ENCODE peak calls at places on chromosomes 5 and 9, in eight cellular contexts. One of them, this sample, is unnamed.

GRCh38 chr9:91778031-91778430 is 172.0 kb downstream of the ROR2 start:
- DNase-seq in HuH-7: no peak
- DNase-seq in COR-L47: no peak
- DNase-seq in T-cell: no peak
- DNase-seq in stimulated activated CD4-positive, alpha-beta T cell treated with anti-CD3 and anti-CD28 coated beads, Interleukin-2, amount 100 ng/mL, for 24 hours: no peak
- DNase-seq in right atrium auricular region: no peak
- DNase-seq in neural progenitor cell: no peak
- DNase-seq in hepatocyte: no peak
- DNase-seq in this sample: no peak

GRCh38 chr9:114158482-114159130 is 3.3 kb downstream of the COL27A1 start:
- DNase-seq in HuH-7: no peak
- DNase-seq in COR-L47: no peak
- DNase-seq in T-cell: no peak
- DNase-seq in stimulated activated CD4-positive, alpha-beta T cell treated with anti-CD3 and anti-CD28 coated beads, Interleukin-2, amount 100 ng/mL, for 24 hours: no peak
- DNase-seq in right atrium auricular region: no peak
- DNase-seq in neural progenitor cell: peak
- DNase-seq in hepatocyte: no peak
- DNase-seq in this sample: no peak

GRCh38 chr9:37036237-37037136 is 2.4 kb upstream of the PAX5 start:
- DNase-seq in HuH-7: no peak
- DNase-seq in COR-L47: peak
- DNase-seq in T-cell: no peak
- DNase-seq in stimulated activated CD4-positive, alpha-beta T cell treated with anti-CD3 and anti-CD28 coated beads, Interleukin-2, amount 100 ng/mL, for 24 hours: peak
- DNase-seq in right atrium auricular region: no peak
- DNase-seq in neural progenitor cell: peak
- DNase-seq in hepatocyte: peak
- DNase-seq in this sample: peak

GRCh38 chr5:112656456-112656855 is 81.2 kb upstream of the APC start:
- DNase-seq in HuH-7: no peak
- DNase-seq in COR-L47: no peak
- DNase-seq in T-cell: no peak
- DNase-seq in stimulated activated CD4-positive, alpha-beta T cell treated with anti-CD3 and anti-CD28 coated beads, Interleukin-2, amount 100 ng/mL, for 24 hours: no peak
- DNase-seq in right atrium auricular region: no peak
- DNase-seq in neural progenitor cell: no peak
- DNase-seq in hepatocyte: no peak
- DNase-seq in this sample: no peak

GRCh38 chr9:95511232-95511951 is 5.4 kb downstream of the PTCH1 start:
- DNase-seq in HuH-7: peak
- DNase-seq in COR-L47: peak
- DNase-seq in T-cell: no peak
- DNase-seq in stimulated activated CD4-positive, alpha-beta T cell treated with anti-CD3 and anti-CD28 coated beads, Interleukin-2, amount 100 ng/mL, for 24 hours: peak
- DNase-seq in right atrium auricular region: no peak
- DNase-seq in neural progenitor cell: peak
- DNase-seq in hepatocyte: peak
- DNase-seq in this sample: no peak

GRCh38 chr5:77960305-77960704 is 184.2 kb upstream of the TBCA start:
- DNase-seq in HuH-7: no peak
- DNase-seq in COR-L47: no peak
- DNase-seq in T-cell: no peak
- DNase-seq in stimulated activated CD4-positive, alpha-beta T cell treated with anti-CD3 and anti-CD28 coated beads, Interleukin-2, amount 100 ng/mL, for 24 hours: no peak
- DNase-seq in right atrium auricular region: no peak
- DNase-seq in neural progenitor cell: no peak
- DNase-seq in hepatocyte: no peak
- DNase-seq in this sample: no peak

GRCh38 chr9:69089491-69089890 is 53.9 kb downstream of the FXN start:
- DNase-seq in HuH-7: no peak
- DNase-seq in COR-L47: no peak
- DNase-seq in T-cell: no peak
- DNase-seq in stimulated activated CD4-positive, alpha-beta T cell treated with anti-CD3 and anti-CD28 coated beads, Interleukin-2, amount 100 ng/mL, for 24 hours: no peak
- DNase-seq in right atrium auricular region: no peak
- DNase-seq in neural progenitor cell: peak
- DNase-seq in hepatocyte: no peak
- DNase-seq in this sample: peak

GRCh38 chr9:115204827-115205506 is 87.0 kb upstream of the TNC start:
- DNase-seq in HuH-7: no peak
- DNase-seq in COR-L47: no peak
- DNase-seq in T-cell: no peak
- DNase-seq in stimulated activated CD4-positive, alpha-beta T cell treated with anti-CD3 and anti-CD28 coated beads, Interleukin-2, amount 100 ng/mL, for 24 hours: no peak
- DNase-seq in right atrium auricular region: no peak
- DNase-seq in neural progenitor cell: no peak
- DNase-seq in hepatocyte: peak
- DNase-seq in this sample: no peak

GRCh38 chr5:77640577-77641396 is 2.3 kb upstream of the OTP start:
- DNase-seq in HuH-7: no peak
- DNase-seq in COR-L47: no peak
- DNase-seq in T-cell: no peak
- DNase-seq in stimulated activated CD4-positive, alpha-beta T cell treated with anti-CD3 and anti-CD28 coated beads, Interleukin-2, amount 100 ng/mL, for 24 hours: no peak
- DNase-seq in right atrium auricular region: no peak
- DNase-seq in neural progenitor cell: peak
- DNase-seq in hepatocyte: no peak
- DNase-seq in this sample: no peak

GRCh38 chr9:8025532-8025931 is 226.0 kb upstream of the DMAC1 start:
- DNase-seq in HuH-7: no peak
- DNase-seq in COR-L47: no peak
- DNase-seq in T-cell: no peak
- DNase-seq in stimulated activated CD4-positive, alpha-beta T cell treated with anti-CD3 and anti-CD28 coated beads, Interleukin-2, amount 100 ng/mL, for 24 hours: no peak
- DNase-seq in right atrium auricular region: no peak
- DNase-seq in neural progenitor cell: no peak
- DNase-seq in hepatocyte: no peak
- DNase-seq in this sample: no peak

GRCh38 chr9:103277240-103277639 is 282.1 kb downstream of the CYLC2 start:
- DNase-seq in HuH-7: no peak
- DNase-seq in COR-L47: no peak
- DNase-seq in T-cell: no peak
- DNase-seq in stimulated activated CD4-positive, alpha-beta T cell treated with anti-CD3 and anti-CD28 coated beads, Interleukin-2, amount 100 ng/mL, for 24 hours: no peak
- DNase-seq in right atrium auricular region: no peak
- DNase-seq in neural progenitor cell: no peak
- DNase-seq in hepatocyte: no peak
- DNase-seq in this sample: no peak

GRCh38 chr9:137129089-137129455 is 9.9 kb upstream of the GRIN1 start:
- DNase-seq in HuH-7: no peak
- DNase-seq in COR-L47: no peak
- DNase-seq in T-cell: no peak
- DNase-seq in stimulated activated CD4-positive, alpha-beta T cell treated with anti-CD3 and anti-CD28 coated beads, Interleukin-2, amount 100 ng/mL, for 24 hours: no peak
- DNase-seq in right atrium auricular region: no peak
- DNase-seq in neural progenitor cell: peak
- DNase-seq in hepatocyte: no peak
- DNase-seq in this sample: no peak

GRCh38 chr5:177601577-177602457 is 1.9 kb downstream of the B4GALT7 start:
- DNase-seq in HuH-7: peak
- DNase-seq in COR-L47: no peak
- DNase-seq in T-cell: no peak
- DNase-seq in stimulated activated CD4-positive, alpha-beta T cell treated with anti-CD3 and anti-CD28 coated beads, Interleukin-2, amount 100 ng/mL, for 24 hours: no peak
- DNase-seq in right atrium auricular region: peak
- DNase-seq in neural progenitor cell: peak
- DNase-seq in hepatocyte: no peak
- DNase-seq in this sample: no peak

GRCh38 chr5:116554764-116555163 is 19.9 kb downstream of the SEMA6A start:
- DNase-seq in HuH-7: no peak
- DNase-seq in COR-L47: peak
- DNase-seq in T-cell: no peak
- DNase-seq in stimulated activated CD4-positive, alpha-beta T cell treated with anti-CD3 and anti-CD28 coated beads, Interleukin-2, amount 100 ng/mL, for 24 hours: no peak
- DNase-seq in right atrium auricular region: no peak
- DNase-seq in neural progenitor cell: peak
- DNase-seq in hepatocyte: no peak
- DNase-seq in this sample: no peak

GRCh38 chr5:81303563-81303962 is 2.2 kb downstream of the ZCCHC9 start:
- DNase-seq in HuH-7: no peak
- DNase-seq in COR-L47: no peak
- DNase-seq in T-cell: no peak
- DNase-seq in stimulated activated CD4-positive, alpha-beta T cell treated with anti-CD3 and anti-CD28 coated beads, Interleukin-2, amount 100 ng/mL, for 24 hours: no peak
- DNase-seq in right atrium auricular region: no peak
- DNase-seq in neural progenitor cell: no peak
- DNase-seq in hepatocyte: no peak
- DNase-seq in this sample: no peak

GRCh38 chr9:113590991-113591898 is 127.7 kb downstream of the RGS3 start:
- DNase-seq in HuH-7: peak
- DNase-seq in COR-L47: peak
- DNase-seq in T-cell: peak
- DNase-seq in stimulated activated CD4-positive, alpha-beta T cell treated with anti-CD3 and anti-CD28 coated beads, Interleukin-2, amount 100 ng/mL, for 24 hours: peak
- DNase-seq in right atrium auricular region: peak
- DNase-seq in neural progenitor cell: peak
- DNase-seq in hepatocyte: peak
- DNase-seq in this sample: peak

GRCh38 chr5:177468329-177469058 is 4.9 kb downstream of the DBN1 start:
- DNase-seq in HuH-7: no peak
- DNase-seq in COR-L47: peak
- DNase-seq in T-cell: no peak
- DNase-seq in stimulated activated CD4-positive, alpha-beta T cell treated with anti-CD3 and anti-CD28 coated beads, Interleukin-2, amount 100 ng/mL, for 24 hours: no peak
- DNase-seq in right atrium auricular region: peak
- DNase-seq in neural progenitor cell: no peak
- DNase-seq in hepatocyte: peak
- DNase-seq in this sample: no peak

GRCh38 chr5:65171645-65172044 is 310.1 kb downstream of the ADAMTS6 start:
- DNase-seq in HuH-7: no peak
- DNase-seq in COR-L47: no peak
- DNase-seq in T-cell: no peak
- DNase-seq in stimulated activated CD4-positive, alpha-beta T cell treated with anti-CD3 and anti-CD28 coated beads, Interleukin-2, amount 100 ng/mL, for 24 hours: no peak
- DNase-seq in right atrium auricular region: no peak
- DNase-seq in neural progenitor cell: no peak
- DNase-seq in hepatocyte: no peak
- DNase-seq in this sample: no peak

GRCh38 chr9:13485068-13485596 is 205.6 kb upstream of the MPDZ start:
- DNase-seq in HuH-7: no peak
- DNase-seq in COR-L47: no peak
- DNase-seq in T-cell: no peak
- DNase-seq in stimulated activated CD4-positive, alpha-beta T cell treated with anti-CD3 and anti-CD28 coated beads, Interleukin-2, amount 100 ng/mL, for 24 hours: no peak
- DNase-seq in right atrium auricular region: peak
- DNase-seq in neural progenitor cell: no peak
- DNase-seq in hepatocyte: no peak
- DNase-seq in this sample: no peak